ENCODE peak calls at places on chromosomes 11 and 22, in seven cellular contexts. L is SJSA1, E is T-helper 9 cell, V is AG08395, O is HT-29, S is progenitor cell of endocrine pancreas, I is fibroblast of the aortic adventitia. N is an unnamed sample.

GRCh38 chr11:75191330-75191717 is 40.4 kb downstream of the SLCO2B1 start:
- DNase-seq in I (no peak), V (no peak), S (no peak), E (no peak), L (no peak), O (no peak), N (no peak)

GRCh38 chr22:43152355-43153071 is 1.2 kb downstream of the TSPO start:
- DNase-seq in S (no peak), V (peak; percentile 71), E (peak; percentile 41), L (peak; percentile 67), O (peak; percentile 54), I (peak; percentile 56), N (no peak)

GRCh38 chr11:109668973-109669634 is 247.1 kb downstream of the C11orf87 start:
- DNase-seq in L (no peak), I (peak; percentile 2), E (no peak), O (no peak), V (no peak), S (no peak), N (no peak)

GRCh38 chr11:76090821-76091220 is 115.5 kb downstream of the WNT11 start:
- DNase-seq in L (no peak), S (no peak), I (no peak), V (no peak), O (no peak), E (no peak), N (no peak)

GRCh38 chr22:42272431-42273004 is 2.1 kb upstream of the TCF20 start:
- DNase-seq in I (no peak), O (no peak), L (no peak), V (no peak), S (no peak), E (no peak), N (no peak)

GRCh38 chr22:50261615-50262459 is at the start of gene MAPK12:
- DNase-seq in V (peak; percentile 65), S (peak; percentile 61), I (no peak), L (no peak), E (no peak), O (no peak), N (no peak)

GRCh38 chr11:61738776-61739175 is 13.7 kb upstream of the MYRF start:
- DNase-seq in O (no peak), V (no peak), E (no peak), S (no peak), L (no peak), I (no peak), N (no peak)

GRCh38 chr22:30048711-30049110 is 31.6 kb upstream of the HORMAD2 start:
- DNase-seq in V (no peak), I (no peak), L (no peak), S (no peak), E (no peak), O (no peak), N (no peak)

GRCh38 chr11:103959279-103959930 is 77.0 kb upstream of the DDI1 start:
- DNase-seq in V (peak; percentile 24), L (no peak), I (peak; percentile 73), S (no peak), E (no peak), O (no peak), N (no peak)

GRCh38 chr11:83044958-83045712 is 26.6 kb downstream of the RAB30 start:
- DNase-seq in O (peak; percentile 33), I (peak; percentile 59), E (no peak), L (peak; percentile 68), V (peak; percentile 58), S (no peak), N (peak; percentile 52)

GRCh38 chr22:39283312-39284141 is 35.9 kb downstream of the RPL3 start:
- DNase-seq in L (peak; percentile 80), I (no peak), S (no peak), O (peak; percentile 18), V (no peak), E (no peak), N (peak; percentile 72)

GRCh38 chr11:112163875-112164521 is at the start of gene IL18:
- DNase-seq in L (no peak), E (no peak), S (no peak), V (no peak), O (peak; percentile 94), I (no peak), N (no peak)

GRCh38 chr11:59135648-59136461 is 6.8 kb upstream of the FAM111A start:
- DNase-seq in I (peak; percentile 72), E (peak; percentile 89), L (peak; percentile 85), O (peak; percentile 88), S (peak; percentile 86), V (peak; percentile 90), N (no peak)